ENCODE peak calls at places on chromosomes 7 and 10, in nine cellular contexts. F, H, N, L, J, U, M, S and I are unnamed samples. For H3K9me3, the result is how much of the 10 kb centered on the place peaks cover.

GRCh38 chr10:28130267-28130666 is 131.4 kb upstream of the ODAD2 start:
- DNase-seq in F (no peak), H (no peak), N (peak), L (peak), J (peak), U (no peak), M (no peak), S (no peak), I (no peak)

GRCh38 chr10:28242560-28243204 is 60.2 kb downstream of the MPP7 start:
- DNase-seq in F (no peak), H (no peak), N (no peak), L (no peak), J (no peak), U (no peak), M (no peak), S (peak), I (no peak)

GRCh38 chr7:44173911-44174693 is 15.1 kb downstream of the GCK start:
- DNase-seq in F (peak), H (no peak), N (no peak), L (no peak), J (no peak), U (no peak), M (no peak), S (no peak), I (no peak)

GRCh38 chr10:133132711-133133291 is 27.2 kb upstream of the KNDC1 start:
- DNase-seq in F (no peak), H (no peak), N (no peak), L (no peak), J (no peak), U (no peak), M (no peak), S (no peak), I (no peak)

GRCh38 chr7:1673581-1674102 is 3.6 kb downstream of the ELFN1 start:
- DNase-seq in F (no peak), H (no peak), N (no peak), L (no peak), J (no peak), U (no peak), M (no peak), S (no peak), I (no peak)

GRCh38 chr7:25098096-25099046 is 26.7 kb downstream of the CYCS start:
- DNase-seq in F (peak), H (peak), N (peak), L (peak), J (peak), U (peak), M (peak), S (peak), I (peak)

GRCh38 chr7:1593091-1593866 is 23.4 kb upstream of the PSMG3 start:
- DNase-seq in F (peak), H (no peak), N (no peak), L (no peak), J (no peak), U (peak), M (peak), S (peak), I (peak)

GRCh38 chr10:99742701-99743100 is 10.7 kb downstream of the CUTC start:
- DNase-seq in F (no peak), H (no peak), N (peak), L (peak), J (peak), U (no peak), M (no peak), S (no peak), I (no peak)

GRCh38 chr10:131758062-131758941 is 142.5 kb upstream of the PPP2R2D start:
- DNase-seq in F (no peak), H (no peak), N (no peak), L (no peak), J (no peak), U (no peak), M (no peak), S (no peak), I (no peak)

GRCh38 chr10:121526801-121527221 is 71.4 kb downstream of the FGFR2 start:
- DNase-seq in F (no peak), H (no peak), N (no peak), L (no peak), J (no peak), U (no peak), M (no peak), S (no peak), I (no peak)

GRCh38 chr10:19832624-19833507 is 16.6 kb downstream of the PLXDC2 start:
- DNase-seq in F (peak), H (no peak), N (no peak), L (no peak), J (peak), U (no peak), M (no peak), S (no peak), I (no peak)

GRCh38 chr7:35729061-35729783 is 34.3 kb upstream of the HERPUD2 start:
- DNase-seq in F (no peak), H (no peak), N (no peak), L (no peak), J (no peak), U (no peak), M (no peak), S (no peak), I (no peak)

DNA sequence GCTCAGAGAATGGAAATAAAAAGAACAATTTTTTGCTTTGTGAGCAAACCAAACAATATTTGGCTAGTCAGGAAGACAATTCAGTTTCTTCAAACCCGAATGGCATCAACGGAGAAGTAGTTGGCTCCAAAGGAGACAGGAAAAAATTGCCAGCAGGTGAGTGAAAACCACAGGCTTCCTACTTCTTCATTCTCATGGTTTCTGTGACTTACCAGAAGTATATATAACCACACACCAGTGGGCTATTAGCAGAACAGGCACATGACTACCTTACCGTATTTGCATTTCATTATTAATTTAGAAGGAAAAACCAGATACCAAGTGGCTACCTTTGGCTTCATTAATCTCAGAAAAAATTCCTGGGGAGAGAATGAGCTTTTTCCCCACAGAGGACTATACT is 8.8 kb downstream of the TDRD1 start:
- DNase-seq in F (no peak), H (no peak), N (no peak), L (no peak), J (no peak), U (no peak), M (no peak), S (no peak), I (no peak)
- H3K4me2 ChIP-seq in F (no peak), H (no peak), N (no peak), L (no peak), J (no peak), U (no peak), M (no peak), S (no peak), I (no peak)

DNA sequence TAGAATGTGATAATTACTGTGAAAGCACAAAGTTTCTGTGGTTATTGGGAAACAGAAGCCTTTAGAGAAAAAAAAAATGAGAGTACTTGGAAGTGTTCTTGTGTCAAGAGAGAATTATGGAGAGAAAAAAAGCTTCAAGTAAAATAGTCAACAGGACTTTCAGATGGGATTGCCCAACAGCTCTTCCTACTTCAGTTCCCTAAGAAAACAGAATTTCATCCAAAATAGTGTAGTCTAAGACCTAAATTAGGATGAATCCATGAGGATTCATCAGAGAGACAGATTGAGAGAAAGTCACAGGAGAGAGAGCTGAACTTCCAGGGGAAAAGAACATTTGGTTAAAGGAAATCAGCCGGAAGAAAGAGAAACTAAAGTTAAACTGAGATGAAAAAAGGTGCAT is 2.4 kb downstream of the SCIN start:
- DNase-seq in F (no peak), H (no peak), N (no peak), L (no peak), J (no peak), U (no peak), M (no peak), S (no peak), I (no peak)
- H3K9me3 ChIP-seq in F (under half), H (under half), N (under half), L (under half), J (under half), U (under half), M (under half), S (under half), I (under half)

DNA sequence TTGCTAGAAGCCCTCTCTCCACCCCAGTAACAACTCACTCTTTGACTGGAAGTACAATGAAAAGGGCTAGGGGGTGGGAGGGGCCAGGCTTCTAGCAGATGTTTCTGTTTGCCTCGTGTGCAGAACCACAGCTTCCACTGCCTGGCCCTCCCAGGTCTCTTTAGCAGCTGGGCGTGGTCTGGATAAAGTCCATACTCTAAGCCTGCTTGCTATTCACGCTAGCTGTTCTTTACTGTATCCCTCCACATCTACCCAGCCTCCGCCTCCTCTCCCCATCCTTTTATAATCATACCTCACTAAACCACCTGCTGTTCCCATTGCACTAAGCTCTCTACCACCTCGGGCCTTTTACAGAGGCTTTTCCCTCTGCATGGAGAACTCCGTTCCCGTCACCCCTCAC is 288.8 kb downstream of the CAMK1D start:
- DNase-seq in F (no peak), H (peak), N (peak), L (no peak), J (peak), U (no peak), M (no peak), S (peak), I (no peak)
- H3K4me2 ChIP-seq in F (no peak), H (no peak), N (no peak), L (no peak), J (no peak), U (no peak), M (peak), S (no peak), I (no peak)

DNA sequence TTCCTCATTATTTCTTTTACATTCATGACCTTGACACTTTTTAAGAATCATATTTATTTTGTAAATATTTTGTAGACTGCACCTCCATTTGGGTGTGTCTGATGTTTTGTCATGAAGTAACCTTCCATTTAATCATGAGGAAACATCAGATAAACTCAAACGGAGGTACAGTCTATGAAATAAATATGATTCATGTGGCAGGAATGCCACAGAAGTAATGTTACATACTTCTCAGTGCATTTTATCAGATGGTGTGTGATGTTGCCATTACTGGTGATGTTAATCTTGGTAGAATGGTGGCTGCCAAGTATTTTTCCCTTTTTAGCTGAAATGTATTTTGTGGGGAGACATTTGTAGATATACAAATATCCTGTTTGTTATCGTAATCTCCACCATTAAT is 64.9 kb downstream of the ZNF37A start:
- DNase-seq in F (no peak), H (no peak), N (no peak), L (peak), J (no peak), U (no peak), M (no peak), S (no peak), I (no peak)
- H3K9me3 ChIP-seq in F (half or more), H (under half), N (under half), L (under half), J (under half), U (under half), M (under half), S (under half), I (under half)

DNA sequence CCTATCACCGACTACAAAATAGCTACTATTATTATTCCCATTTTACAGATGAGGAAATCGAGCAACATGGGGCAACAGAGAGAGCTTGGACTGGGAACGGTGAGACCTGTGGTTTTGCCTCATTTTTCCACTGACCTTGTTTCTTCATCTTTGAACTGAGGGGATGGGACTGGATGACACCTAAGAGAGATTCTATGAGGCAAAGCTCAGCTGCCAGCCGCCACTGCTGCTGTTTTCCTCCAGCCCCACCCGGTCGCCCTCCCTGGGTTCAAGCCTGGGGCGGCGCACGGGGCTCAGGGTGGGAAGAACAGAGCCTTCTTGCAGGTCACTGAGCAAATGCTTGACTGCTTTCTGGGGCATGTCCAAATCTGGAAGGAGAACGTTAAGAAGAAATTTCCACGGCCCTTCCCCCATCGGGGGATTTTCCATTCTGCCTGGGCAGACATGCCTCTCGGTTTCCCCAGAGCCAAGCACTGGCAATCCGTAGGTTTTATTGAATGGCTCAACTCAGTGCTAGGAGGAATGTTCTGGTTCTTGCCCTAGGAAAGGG is 12.3 kb downstream of the DDIT4 start:
- DNase-seq in F (no peak), H (no peak), N (no peak), L (no peak), J (no peak), U (no peak), M (no peak), S (peak), I (no peak)
- H3K4me2 ChIP-seq in F (no peak), H (no peak), N (no peak), L (no peak), J (no peak), U (no peak), M (peak), S (peak), I (no peak)

GRCh38 chr7:153258686-153259085 is 499.1 kb downstream of the ACTR3B start:
- DNase-seq in F (no peak), H (no peak), N (no peak), L (no peak), J (no peak), U (no peak), M (no peak), S (no peak), I (no peak)
- H3K9me3 ChIP-seq in F (under half), H (under half), N (under half), L (under half), J (under half), U (under half), M (under half), S (under half), I (under half)